ENCODE peak calls at places on chromosomes 12 and 14, in ten cellular contexts. K is OCI-LY7; B is CD8-positive, alpha-beta T cell; N is osteoblast; P is epithelial cell of proximal tubule; D is GM13976; L is upper lobe of right lung; F is GM23338; V is gastrocnemius medialis; M is Calu3. E is an unnamed sample.

GRCh38 chr14:76924363-76925151 is 98.3 kb downstream of the LRRC74A start:
- DNase-seq in K (no peak), B (no peak), N (peak), P (no peak), D (peak), L (no peak), F (peak), V (no peak), M (no peak), E (no peak)

GRCh38 chr14:100605230-100605629 is 18.0 kb upstream of the BEGAIN start:
- DNase-seq in K (no peak), B (no peak), N (peak), P (no peak), D (peak), L (peak), F (no peak), V (peak), M (no peak), E (no peak)

GRCh38 chr14:100522616-100523021 is 64.6 kb downstream of the BEGAIN start:
- DNase-seq in K (no peak), B (no peak), N (no peak), P (no peak), D (no peak), L (peak), F (no peak), V (no peak), M (no peak), E (no peak)

GRCh38 chr14:91220581-91221000 is 23.9 kb downstream of the GPR68 start:
- DNase-seq in K (no peak), B (no peak), N (no peak), P (no peak), D (no peak), L (peak), F (no peak), V (no peak), M (no peak), E (no peak)

GRCh38 chr14:45664668-45665356 is 411.8 kb upstream of the MIS18BP1 start:
- DNase-seq in K (peak), B (no peak), N (no peak), P (no peak), D (no peak), L (no peak), F (peak), V (no peak), M (no peak), E (no peak)

GRCh38 chr14:94571950-94572349 is 9.3 kb upstream of the SERPINA5 start:
- DNase-seq in K (no peak), B (no peak), N (peak), P (peak), D (no peak), L (no peak), F (no peak), V (no peak), M (no peak), E (no peak)

GRCh38 chr12:75816892-75817291 is 214.7 kb downstream of the PHLDA1 start:
- DNase-seq in K (peak), B (no peak), N (no peak), P (peak), D (no peak), L (no peak), F (no peak), V (no peak), M (no peak), E (no peak)

GRCh38 chr12:100593490-100593889 is 20.0 kb downstream of the GAS2L3 start:
- DNase-seq in K (no peak), B (no peak), N (no peak), P (no peak), D (no peak), L (no peak), F (no peak), V (no peak), M (no peak), E (no peak)

GRCh38 chr12:30975581-30975980 is 49.0 kb downstream of the TSPAN11 start:
- DNase-seq in K (no peak), B (no peak), N (no peak), P (no peak), D (no peak), L (no peak), F (no peak), V (no peak), M (no peak), E (no peak)

GRCh38 chr12:67056329-67056728 is 212.8 kb upstream of the CAND1 start:
- DNase-seq in K (no peak), B (no peak), N (no peak), P (no peak), D (no peak), L (no peak), F (no peak), V (no peak), M (no peak), E (no peak)

GRCh38 chr12:67052981-67053380 is 216.2 kb upstream of the CAND1 start:
- DNase-seq in K (no peak), B (no peak), N (no peak), P (no peak), D (no peak), L (no peak), F (no peak), V (no peak), M (no peak), E (no peak)

GRCh38 chr12:67062193-67062592 is 207.0 kb upstream of the CAND1 start:
- DNase-seq in K (no peak), B (no peak), N (no peak), P (no peak), D (no peak), L (no peak), F (peak), V (no peak), M (no peak), E (no peak)

GRCh38 chr12:67057072-67057471 is 212.1 kb upstream of the CAND1 start:
- DNase-seq in K (no peak), B (no peak), N (no peak), P (no peak), D (no peak), L (no peak), F (no peak), V (no peak), M (no peak), E (no peak)
- TF ChIP-seq CTCF in K (no peak), B (no peak), N (no peak), P (no peak), D (no peak), L (no peak), F (no peak), V (no peak), M (no peak), E (no peak)

DNA sequence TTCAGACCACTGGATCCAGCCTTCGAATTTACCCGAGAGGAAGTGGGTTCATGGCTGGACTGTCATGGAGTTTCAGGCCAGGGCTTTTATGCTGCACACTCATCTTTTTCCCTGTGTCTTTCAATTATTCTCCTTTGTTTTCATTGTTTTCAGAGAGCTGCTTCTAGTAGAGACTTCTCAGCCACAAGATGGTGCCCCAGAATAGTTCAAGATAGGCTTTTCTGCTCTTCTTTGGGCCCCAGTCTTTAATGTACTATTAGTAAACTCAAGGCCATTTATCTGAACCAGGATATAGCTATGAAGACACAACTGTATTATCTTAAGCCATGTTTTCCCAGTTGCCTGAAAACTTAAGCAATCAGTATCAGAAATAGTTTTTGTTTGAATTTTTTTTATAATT is 30.4 kb upstream of the PSMA6 start:
- DNase-seq in K (peak), B (no peak), N (peak), P (peak), D (no peak), L (no peak), F (no peak), V (no peak), M (no peak), E (no peak)
- TF ChIP-seq CTCF in K (peak), B (no peak), N (peak), P (peak), D (no peak), L (peak), F (no peak), V (peak), M (no peak), E (peak)

GRCh38 chr12:7905071-7905470 is 30.9 kb downstream of the SLC2A3 start:
- DNase-seq in K (no peak), B (no peak), N (no peak), P (no peak), D (no peak), L (no peak), F (no peak), V (no peak), M (no peak), E (no peak)

DNA sequence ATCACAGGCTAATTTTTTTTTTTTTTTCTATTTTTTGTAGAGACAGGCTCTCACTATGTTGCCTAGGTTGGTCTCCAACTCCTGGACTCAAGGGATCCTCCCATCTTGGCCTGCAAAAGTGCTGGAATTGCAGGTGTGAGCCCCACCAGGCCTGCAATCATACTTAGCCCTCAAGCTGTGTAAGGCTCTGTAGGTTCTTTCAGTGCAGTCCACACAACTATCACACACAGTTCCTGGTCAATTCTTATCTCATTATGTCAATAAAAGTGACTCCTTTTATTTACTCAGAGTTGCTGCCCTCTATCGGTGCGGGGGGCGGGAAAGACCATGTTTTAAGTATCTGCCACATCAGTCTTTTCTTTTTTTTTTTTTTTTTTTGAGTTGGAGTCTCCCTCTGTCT is 29.0 kb downstream of the SLC2A3 start:
- DNase-seq in K (peak), B (peak), N (no peak), P (peak), D (peak), L (no peak), F (peak), V (no peak), M (peak), E (no peak)
- TF ChIP-seq CTCF in K (peak), B (no peak), N (peak), P (peak), D (no peak), L (peak), F (peak), V (no peak), M (peak), E (no peak)

GRCh38 chr12:95848575-95849388 is 10.0 kb upstream of the SNRPF start:
- DNase-seq in K (peak), B (no peak), N (peak), P (no peak), D (no peak), L (no peak), F (peak), V (no peak), M (peak), E (no peak)
- TF ChIP-seq CTCF in K (peak), B (no peak), N (peak), P (peak), D (no peak), L (peak), F (peak), V (no peak), M (no peak), E (peak)

E was measured in GM13977.